ENCODE peak calls at places on chromosomes 12 and 14, in eight cellular contexts. L is neural progenitor cell; X is ascending aorta; C is CD4-positive, alpha-beta T cell; J is body of pancreas; S is IMR-90; R is CD8-positive, alpha-beta T cell; W is Peyer's patch. E is an unnamed sample.

GRCh38 chr12:15882055-15882971 is at the start of gene STRAP:
- DNase-seq in L (peak; percentile 97), X (peak; percentile 89), C (peak; percentile 96), J (peak; percentile 97), S (peak; percentile 97), R (peak; percentile 94), W (peak; percentile 99), E (peak; percentile 97)

GRCh38 chr12:52070243-52070925 is 606 bp downstream of the ATG101 start:
- DNase-seq in L (no peak), X (no peak), C (no peak), J (no peak), S (no peak), R (no peak), W (no peak), E (no peak)

GRCh38 chr14:90058876-90059458 is 2.8 kb upstream of the KCNK13 start:
- DNase-seq in L (no peak), X (no peak), C (no peak), J (no peak), S (peak; percentile 8), R (no peak), W (no peak), E (no peak)

GRCh38 chr14:89485264-89485663 is 68.2 kb upstream of the FOXN3 start:
- DNase-seq in L (no peak), X (no peak), C (no peak), J (no peak), S (no peak), R (no peak), W (no peak), E (no peak)

GRCh38 chr12:132437252-132438138 is 52.5 kb upstream of the FBRSL1 start:
- DNase-seq in L (peak; percentile 72), X (no peak), C (no peak), J (peak; percentile 49), S (no peak), R (no peak), W (no peak), E (no peak)

GRCh38 chr14:93299831-93300230 is 33.0 kb downstream of the BTBD7 start:
- DNase-seq in L (no peak), X (no peak), C (no peak), J (no peak), S (no peak), R (no peak), W (no peak), E (no peak)

GRCh38 chr12:126704609-126705008 is 1562.4 kb upstream of the TMEM132C start:
- DNase-seq in L (no peak), X (no peak), C (no peak), J (no peak), S (no peak), R (no peak), W (no peak), E (no peak)

GRCh38 chr12:106288510-106289195 is 13.9 kb upstream of the TCP11L2 start:
- DNase-seq in L (no peak), X (no peak), C (no peak), J (no peak), S (peak; percentile 97), R (no peak), W (peak; percentile 60), E (no peak)

GRCh38 chr12:81949721-81950120 is 190.6 kb upstream of the PPFIA2 start:
- DNase-seq in L (no peak), X (no peak), C (no peak), J (no peak), S (no peak), R (no peak), W (no peak), E (no peak)

GRCh38 chr14:101851716-101852395 is 90.3 kb downstream of the PPP2R5C start:
- DNase-seq in L (no peak), X (no peak), C (no peak), J (no peak), S (no peak), R (no peak), W (no peak), E (no peak)

GRCh38 chr14:102878970-102879460 is 43.4 kb upstream of the AMN start:
- DNase-seq in L (no peak), X (no peak), C (no peak), J (no peak), S (no peak), R (no peak), W (no peak), E (no peak)

GRCh38 chr12:49369723-49370145 is 2.5 kb downstream of the SPATS2 start:
- DNase-seq in L (peak; percentile 28), X (no peak), C (no peak), J (peak; percentile 66), S (peak; percentile 54), R (no peak), W (peak; percentile 63), E (no peak)

GRCh38 chr12:31353730-31354708 is 28.1 kb upstream of the SINHCAF start:
- DNase-seq in L (peak; percentile 86), X (no peak), C (no peak), J (no peak), S (no peak), R (no peak), W (no peak), E (no peak)

GRCh38 chr12:102118874-102119273 is 1.0 kb downstream of the NUP37 start:
- DNase-seq in L (no peak), X (no peak), C (no peak), J (no peak), S (peak; percentile 33), R (no peak), W (no peak), E (no peak)

GRCh38 chr14:89681086-89682018 is 264.3 kb upstream of the FOXN3 start:
- DNase-seq in L (no peak), X (no peak), C (no peak), J (no peak), S (no peak), R (no peak), W (peak; percentile 76), E (no peak)

GRCh38 chr14:68254669-68255527 is 435.3 kb downstream of the RAD51B start:
- DNase-seq in L (no peak), X (no peak), C (no peak), J (no peak), S (peak; percentile 46), R (no peak), W (no peak), E (no peak)

GRCh38 chr12:112325157-112325556 is 57.1 kb downstream of the HECTD4 start:
- DNase-seq in L (no peak), X (no peak), C (no peak), J (no peak), S (no peak), R (no peak), W (no peak), E (no peak)

GRCh38 chr12:12531194-12531593 is 31.5 kb downstream of the DUSP16 start:
- DNase-seq in L (no peak), X (no peak), C (no peak), J (no peak), S (no peak), R (no peak), W (no peak), E (no peak)

GRCh38 chr14:91417983-91418386 is 365 bp upstream of the CCDC88C start:
- DNase-seq in L (peak; percentile 82), X (no peak), C (peak; percentile 44), J (peak; percentile 68), S (no peak), R (peak; percentile 50), W (peak; percentile 72), E (peak; percentile 82)

GRCh38 chr12:105384220-105384619 is 53.7 kb downstream of the C12orf75 start:
- DNase-seq in L (no peak), X (no peak), C (no peak), J (no peak), S (no peak), R (no peak), W (no peak), E (no peak)

GRCh38 chr14:103887170-103887501 is 39.8 kb upstream of the PPP1R13B start:
- DNase-seq in L (no peak), X (no peak), C (no peak), J (no peak), S (no peak), R (no peak), W (no peak), E (no peak)

GRCh38 chr14:61269321-61270083 is 11.6 kb downstream of the TMEM30B start:
- DNase-seq in L (peak; percentile 84), X (no peak), C (peak; percentile 67), J (peak; percentile 93), S (peak; percentile 72), R (peak; percentile 63), W (peak; percentile 93), E (peak; percentile 80)

GRCh38 chr12:89140141-89140540 is 212.2 kb downstream of the DUSP6 start:
- DNase-seq in L (no peak), X (no peak), C (no peak), J (no peak), S (peak; percentile 54), R (no peak), W (no peak), E (no peak)

GRCh38 chr14:91227183-91227628 is 17.3 kb downstream of the GPR68 start:
- DNase-seq in L (no peak), X (no peak), C (no peak), J (no peak), S (no peak), R (no peak), W (no peak), E (no peak)

GRCh38 chr12:47437570-47437969 is 268.3 kb downstream of the RPAP3 start:
- DNase-seq in L (no peak), X (no peak), C (no peak), J (no peak), S (no peak), R (no peak), W (no peak), E (no peak)

GRCh38 chr12:64824500-64825142 is at the start of gene TBC1D30:
- DNase-seq in L (peak; percentile 72), X (no peak), C (no peak), J (peak; percentile 24), S (peak; percentile 2), R (no peak), W (no peak), E (peak; percentile 69)

GRCh38 chr12:11807453-11807852 is 158.0 kb downstream of the ETV6 start:
- DNase-seq in L (no peak), X (no peak), C (no peak), J (no peak), S (no peak), R (no peak), W (no peak), E (no peak)

GRCh38 chr14:94388896-94389469 is 581 bp upstream of the SERPINA1 start:
- DNase-seq in L (no peak), X (no peak), C (no peak), J (no peak), S (no peak), R (no peak), W (no peak), E (no peak)
- H3K27ac ChIP-seq in L (no peak overlapping the region), X (no peak overlapping the region), C (no peak overlapping the region), J (no peak overlapping the region), S (no peak overlapping the region), R (no peak overlapping the region), W (peak overlapping the region; percentile 82), E (peak overlapping the region; percentile 81)

GRCh38 chr14:81170829-81171195 is 49.9 kb downstream of the GTF2A1 start:
- DNase-seq in L (no peak), X (no peak), C (no peak), J (no peak), S (no peak), R (no peak), W (no peak), E (no peak)
- TF ChIP-seq CTCF in L (no peak), X (no peak), C (peak; percentile 33), J (no peak), S (no peak), R (no peak), W (no peak), E (no peak)

GRCh38 chr14:40452674-40453073 is 1020.4 kb upstream of the FBXO33 start:
- DNase-seq in L (no peak), X (no peak), C (no peak), J (no peak), S (no peak), R (no peak), W (no peak), E (no peak)
- H3K9me3 ChIP-seq in L (no peaks in the 10 kb centered on the region), X (no peaks in the 10 kb centered on the region), C (no peaks in the 10 kb centered on the region), J (no peaks in the 10 kb centered on the region), S (no peaks in the 10 kb centered on the region), R (no peaks in the 10 kb centered on the region), W (no peaks in the 10 kb centered on the region), E (no peaks in the 10 kb centered on the region)

GRCh38 chr12:532908-533565 is 73.3 kb downstream of the B4GALNT3 start:
- DNase-seq in L (no peak), X (no peak), C (no peak), J (no peak), S (peak; percentile 64), R (no peak), W (no peak), E (no peak)
- H3K27ac ChIP-seq in L (no peak overlapping the region), X (no peak overlapping the region), C (no peak overlapping the region), J (no peak overlapping the region), S (no peak overlapping the region), R (no peak overlapping the region), W (no peak overlapping the region), E (no peak overlapping the region)